ENCODE peak calls at places on chromosome 14, in six cellular contexts. D is HepG2, J is K562, O is GM12878, W is H1, M is GM12891. K is an unnamed sample.

GRCh38 chr14:88310021-88310420 is 13.0 kb downstream of the KCNK10 start:
- DNase-seq in D (no peak), J (no peak), O (no peak), W (no peak), M (no peak), K (no peak)

GRCh38 chr14:54216827-54217226 is 180.0 kb upstream of the CDKN3 start:
- DNase-seq in D (no peak), J (no peak), O (peak; percentile 2), W (no peak), M (no peak), K (no peak)

GRCh38 chr14:99570542-99571302 is 33.3 kb downstream of the CCDC85C start:
- DNase-seq in D (no peak), J (no peak), O (no peak), W (no peak), M (no peak), K (no peak)

GRCh38 chr14:56379956-56380355 is 199.6 kb upstream of the TMEM260 start:
- DNase-seq in D (no peak), J (no peak), O (no peak), W (no peak), M (no peak), K (no peak)

GRCh38 chr14:89294060-89294459 is 123.0 kb downstream of the FOXN3 start:
- DNase-seq in D (no peak), J (no peak), O (no peak), W (peak; percentile 55), M (no peak), K (no peak)

GRCh38 chr14:26404927-26405326 is 192.9 kb downstream of the NOVA1 start:
- DNase-seq in D (no peak), J (no peak), O (no peak), W (no peak), M (no peak), K (no peak)

GRCh38 chr14:103109789-103110415 is 13.4 kb upstream of the TNFAIP2 start:
- DNase-seq in D (peak; percentile 73), J (peak; percentile 37), O (no peak), W (peak; percentile 66), M (no peak), K (no peak)

GRCh38 chr14:99684356-99684952 is 356 bp downstream of the CYP46A1 start:
- DNase-seq in D (no peak), J (no peak), O (no peak), W (no peak), M (no peak), K (no peak)

GRCh38 chr14:63282997-63283396 is 35.7 kb downstream of the GPHB5 start:
- DNase-seq in D (no peak), J (no peak), O (no peak), W (no peak), M (no peak), K (no peak)

GRCh38 chr14:90979451-90979850 is 81.0 kb downstream of the RPS6KA5 start:
- DNase-seq in D (no peak), J (no peak), O (no peak), W (no peak), M (no peak), K (no peak)

GRCh38 chr14:65041434-65041915 is 54.8 kb downstream of the FNTB start:
- DNase-seq in D (no peak), J (no peak), O (no peak), W (no peak), M (no peak), K (no peak)

GRCh38 chr14:97878727-97879126 is 1081.5 kb downstream of the VRK1 start:
- DNase-seq in D (no peak), J (no peak), O (no peak), W (no peak), M (no peak), K (no peak)

GRCh38 chr14:90060965-90061848 is 587 bp upstream of the KCNK13 start:
- DNase-seq in D (no peak), J (peak; percentile 35), O (no peak), W (peak; percentile 74), M (no peak), K (peak; percentile 41)

GRCh38 chr14:98622208-98623051 is 649.6 kb downstream of the BCL11B start:
- DNase-seq in D (no peak), J (no peak), O (no peak), W (no peak), M (no peak), K (no peak)

GRCh38 chr14:22773162-22774010 is 6.9 kb downstream of the OXA1L start:
- DNase-seq in D (no peak), J (no peak), O (no peak), W (no peak), M (no peak), K (no peak)

GRCh38 chr14:43949410-43949809 is 557.7 kb downstream of the FSCB start:
- DNase-seq in D (no peak), J (no peak), O (no peak), W (no peak), M (no peak), K (no peak)

GRCh38 chr14:97943619-97944018 is 1146.4 kb downstream of the VRK1 start:
- DNase-seq in D (no peak), J (no peak), O (no peak), W (no peak), M (no peak), K (no peak)

GRCh38 chr14:45664668-45665356 is 411.8 kb upstream of the MIS18BP1 start:
- DNase-seq in D (no peak), J (no peak), O (no peak), W (peak; percentile 70), M (no peak), K (no peak)

GRCh38 chr14:83638725-83639124 is 1891.2 kb upstream of the FLRT2 start:
- DNase-seq in D (peak; percentile 1), J (no peak), O (no peak), W (no peak), M (no peak), K (no peak)

GRCh38 chr14:78162202-78162601 is 8.0 kb upstream of the NRXN3 start:
- DNase-seq in D (no peak), J (no peak), O (no peak), W (no peak), M (no peak), K (no peak)

GRCh38 chr14:51239813-51240803 is at the start of gene TMX1:
- DNase-seq in D (peak; percentile 99), J (peak; percentile 94), O (peak; percentile 98), W (peak; percentile 92), M (peak; percentile 72), K (peak; percentile 85)
- TF ChIP-seq POLR2A in D (peak; percentile 98), J (peak; percentile 92), O (peak; percentile 99), W (peak; percentile 93), M (peak; percentile 97), K (peak; percentile 96)

GRCh38 chr14:69005432-69006148 is 26.5 kb upstream of the ACTN1 start:
- DNase-seq in D (peak; percentile 57), J (no peak), O (no peak), W (no peak), M (no peak), K (no peak)

GRCh38 chr14:69001375-69001774 is 22.3 kb upstream of the ACTN1 start:
- DNase-seq in D (no peak), J (no peak), O (no peak), W (no peak), M (no peak), K (no peak)

GRCh38 chr14:69003626-69004025 is 24.5 kb upstream of the ACTN1 start:
- DNase-seq in D (no peak), J (no peak), O (no peak), W (no peak), M (no peak), K (no peak)

GRCh38 chr14:69004731-69005431 is 25.8 kb upstream of the ACTN1 start:
- DNase-seq in D (no peak), J (no peak), O (no peak), W (no peak), M (no peak), K (no peak)

GRCh38 chr14:69002069-69002468 is 23.0 kb upstream of the ACTN1 start:
- DNase-seq in D (peak; percentile 73), J (peak; percentile 23), O (no peak), W (no peak), M (no peak), K (no peak)
- TF ChIP-seq TAF1 in D (no peak), J (no peak), O (no peak), W (no peak), M (no peak), K (no peak)

GRCh38 chr14:67241416-67242362 is at the start of gene PALS1:
- DNase-seq in D (peak; percentile 62), J (peak; percentile 75), O (peak; percentile 19), W (peak; percentile 86), M (peak; percentile 37), K (peak; percentile 34)
- TF ChIP-seq POLR2A in D (peak; percentile 70), J (peak; percentile 59), O (peak; percentile 63), W (peak; percentile 83), M (no peak), K (no peak)

DNA sequence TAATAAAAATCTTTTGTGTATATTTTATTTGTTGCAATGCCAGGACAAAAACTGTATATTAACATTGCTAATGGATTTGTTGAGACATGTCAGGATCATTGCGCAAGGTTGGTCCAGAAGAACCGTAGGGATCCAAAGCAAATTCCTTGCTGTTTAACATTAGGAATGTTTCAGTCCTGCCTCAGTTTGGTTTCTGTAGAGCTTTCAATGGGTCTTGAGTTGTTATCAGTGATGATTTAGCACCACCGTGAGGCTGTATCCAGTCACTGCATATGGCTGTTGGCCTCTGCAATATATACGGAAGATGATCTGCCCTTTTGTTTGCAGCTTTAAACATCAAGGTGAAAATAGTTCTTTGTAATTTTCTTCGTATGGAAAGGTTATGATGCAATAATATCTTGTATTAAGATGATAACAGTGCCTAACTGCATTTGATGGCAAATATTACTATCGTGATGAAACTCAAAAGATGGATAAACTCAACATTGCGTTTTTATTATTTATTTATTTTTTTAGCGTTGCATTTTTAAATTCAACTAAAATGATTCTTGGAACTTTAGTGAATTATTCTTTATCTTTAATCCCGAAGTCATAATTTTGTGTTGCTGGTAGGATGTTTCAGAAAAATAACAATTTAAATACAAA is 231.2 kb downstream of the AKAP6 start:
- DNase-seq in D (peak; percentile 82), J (peak; percentile 43), O (no peak), W (peak; percentile 60), M (peak; percentile 12), K (no peak)
- TF ChIP-seq TAF1 in D (no peak), J (no peak), O (no peak), W (no peak), M (no peak), K (no peak)

DNA sequence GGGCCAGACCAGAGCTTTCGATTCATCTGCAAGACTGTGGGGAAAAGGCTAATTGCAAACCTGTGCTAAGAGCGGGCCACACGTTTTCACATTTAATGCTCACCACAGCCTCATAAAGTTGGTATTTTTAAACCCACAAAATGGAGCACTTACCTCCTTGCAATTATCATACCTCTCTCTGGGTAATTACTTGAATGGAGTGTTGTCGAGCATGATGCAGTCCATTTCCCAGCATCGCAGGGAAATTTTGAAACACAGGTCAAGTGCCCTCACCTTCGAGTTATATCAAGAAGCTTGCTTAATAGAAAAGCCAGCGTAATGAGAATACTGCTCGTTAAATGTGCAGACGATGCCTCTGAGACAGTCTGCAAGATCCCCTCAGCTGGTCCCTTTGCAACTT is 8.9 kb upstream of the IFI27L2 start:
- DNase-seq in D (no peak), J (no peak), O (no peak), W (peak; percentile 19), M (no peak), K (no peak)
- TF ChIP-seq POLR2A in D (no peak), J (no peak), O (no peak), W (no peak), M (no peak), K (no peak)

GRCh38 chr14:95432152-95433093 is 84.0 kb downstream of the SYNE3 start:
- DNase-seq in D (peak; percentile 16), J (peak; percentile 52), O (no peak), W (peak; percentile 82), M (no peak), K (no peak)
- TF ChIP-seq TAF1 in D (no peak), J (no peak), O (no peak), W (no peak), M (no peak), K (no peak)

GRCh38 chr14:24439830-24440605 is 2.6 kb downstream of the SDR39U1 start:
- DNase-seq in D (no peak), J (no peak), O (no peak), W (no peak), M (no peak), K (no peak)
- TF ChIP-seq POLR2A in D (peak; percentile 10), J (no peak), O (no peak), W (peak; percentile 36), M (peak; percentile 60), K (peak; percentile 47)

K was measured in GM12892.